ENCODE peak calls at places on chromosomes 4 and X, in six cellular contexts. Z is hepatocyte, Q is GM23338, W is PC-3, X is neural progenitor cell, A is SK-N-SH. U is an unnamed sample.

GRCh38 chr4:6468376-6468775 is 4.0 kb downstream of the PPP2R2C start:
- DNase-seq in Q (no peak), A (no peak), X (no peak), W (no peak), Z (no peak), U (no peak)

GRCh38 chr4:158998624-158999023 is 104.3 kb upstream of the RAPGEF2 start:
- DNase-seq in X (no peak), Q (no peak), W (peak), A (no peak), Z (peak), U (no peak)

GRCh38 chrX:323721-324628 is 5.4 kb upstream of the GTPBP6 start:
- DNase-seq in Z (peak), Q (peak), W (peak), X (peak), A (peak), U (peak)

GRCh38 chr4:40833212-40833611 is 83.5 kb downstream of the NSUN7 start:
- DNase-seq in X (no peak), Q (no peak), W (no peak), A (no peak), Z (no peak), U (no peak)

GRCh38 chrX:129638917-129639316 is 15.8 kb downstream of the APLN start:
- DNase-seq in W (no peak), X (no peak), Z (no peak), A (no peak), Q (peak), U (no peak)

GRCh38 chr4:161238033-161238432 is 925.8 kb downstream of the FSTL5 start:
- DNase-seq in X (no peak), Z (no peak), A (no peak), Q (no peak), W (no peak), U (no peak)

GRCh38 chr4:42359686-42360085 is 37.6 kb upstream of the SHISA3 start:
- DNase-seq in A (no peak), X (no peak), Q (no peak), Z (no peak), W (no peak), U (no peak)

GRCh38 chr4:85595098-85595775 is 120.3 kb downstream of the ARHGAP24 start:
- DNase-seq in W (no peak), X (no peak), Z (no peak), A (no peak), Q (no peak), U (no peak)

GRCh38 chr4:90486346-90486745 is 359.2 kb downstream of the CCSER1 start:
- DNase-seq in X (no peak), Z (no peak), Q (no peak), W (peak), A (no peak), U (no peak)

GRCh38 chr4:25299476-25300203 is 12.9 kb upstream of the ZCCHC4 start:
- DNase-seq in X (no peak), A (no peak), Z (peak), W (peak), Q (peak), U (no peak)
- H3K4me3 ChIP-seq in X (no peak), A (no peak), Z (no peak), W (peak), Q (no peak), U (no peak)

GRCh38 chrX:15881498-15881897 is 26.9 kb upstream of the AP1S2 start:
- DNase-seq in Q (no peak), Z (peak), X (no peak), A (no peak), W (no peak), U (no peak)

GRCh38 chrX:15882704-15883539 is 28.3 kb upstream of the AP1S2 start:
- DNase-seq in Q (no peak), Z (no peak), A (no peak), W (peak), X (no peak), U (peak)

GRCh38 chrX:15888062-15888461 is 33.4 kb upstream of the AP1S2 start:
- DNase-seq in X (no peak), A (no peak), Z (no peak), W (no peak), Q (no peak), U (no peak)

GRCh38 chrX:15883540-15883863 is 28.9 kb upstream of the AP1S2 start:
- DNase-seq in Q (no peak), Z (no peak), W (no peak), A (no peak), X (no peak), U (no peak)
- TF ChIP-seq EZH2phosphoT487 in Q (no peak), Z (no peak), W (no peak), A (no peak), X (no peak), U (no peak)

DNA sequence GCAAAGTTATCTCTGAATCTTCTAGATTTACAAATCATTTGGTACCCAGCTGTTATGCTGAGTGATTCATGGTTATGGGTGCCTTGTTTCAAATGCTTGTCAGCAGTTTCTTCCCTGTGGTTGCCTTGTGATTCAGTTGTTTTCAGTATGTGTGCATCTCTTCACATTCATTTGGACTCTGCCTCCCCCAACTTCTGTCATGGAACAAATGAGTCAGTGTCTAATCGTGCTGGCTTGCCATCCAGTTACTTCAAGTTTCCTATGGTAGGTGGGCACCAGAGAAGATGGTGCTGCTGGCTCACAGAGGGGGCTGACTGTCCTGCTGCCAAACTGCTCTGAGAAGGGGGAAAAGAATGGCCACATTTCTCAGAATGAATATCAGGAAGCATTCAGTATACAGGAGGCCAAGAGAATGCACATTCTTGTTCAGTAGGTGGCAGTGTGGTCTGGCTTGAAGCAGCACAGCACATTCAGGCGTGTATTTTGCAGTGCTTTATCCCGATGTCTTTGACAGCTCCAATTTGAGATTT is 260.9 kb downstream of the GLUD2 start:
- DNase-seq in W (peak), Q (peak), Z (peak), A (peak), X (peak), U (peak)
- H3K4me3 ChIP-seq in W (no peak), Q (no peak), Z (no peak), A (no peak), X (no peak), U (no peak)

DNA sequence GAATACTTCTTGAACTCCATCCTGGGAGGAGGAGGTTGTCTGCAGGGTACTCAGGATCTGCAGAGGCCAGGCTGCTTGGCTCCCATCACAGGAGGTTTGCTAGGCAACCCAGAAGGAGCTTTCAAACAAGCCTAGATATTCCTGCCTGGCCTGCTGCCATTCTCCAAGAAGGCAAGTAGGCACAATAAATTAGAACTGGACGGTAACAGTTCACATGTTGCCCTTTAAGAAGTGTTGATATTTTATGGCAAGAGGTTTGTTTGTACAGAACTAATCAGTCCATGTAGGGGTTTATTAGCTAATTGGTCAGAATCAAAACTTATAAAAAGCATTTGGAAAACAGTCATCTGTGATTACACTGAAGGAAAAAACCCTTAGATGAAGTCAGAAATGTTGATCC is 39.3 kb downstream of the SYNPO2 start:
- DNase-seq in Q (no peak), Z (no peak), W (no peak), A (no peak), X (no peak), U (no peak)
- TF ChIP-seq EZH2phosphoT487 in Q (no peak), Z (no peak), W (no peak), A (no peak), X (no peak), U (no peak)

GRCh38 chrX:39504227-39504626 is 593.5 kb downstream of the BCOR start:
- DNase-seq in Z (no peak), A (no peak), W (no peak), X (no peak), Q (no peak), U (no peak)
- H3K4me3 ChIP-seq in Z (no peak), A (no peak), W (no peak), X (no peak), Q (no peak), U (no peak)

GRCh38 chr4:93658443-93658842 is 170.1 kb upstream of the ATOH1 start:
- DNase-seq in Q (no peak), A (no peak), W (peak), X (peak), Z (no peak), U (no peak)
- TF ChIP-seq EZH2phosphoT487 in Q (no peak), A (no peak), W (no peak), X (no peak), Z (no peak), U (no peak)

GRCh38 chr4:174198396-174199179 is 84.9 kb downstream of the FBXO8 start:
- DNase-seq in W (peak), A (peak), Z (peak), Q (no peak), X (no peak), U (no peak)
- H3K4me3 ChIP-seq in W (no peak), A (peak), Z (no peak), Q (no peak), X (no peak), U (no peak)

U was measured in OCI-LY7.